ENCODE peak calls at places on chromosomes 16 and 17, in four cellular contexts. I, K, X and Z are unnamed samples.

GRCh38 chr16:80924372-80924978 is 82.2 kb downstream of the CMC2 start:
- DNase-seq in K (peak; percentile 81), I (no peak), X (peak; percentile 11), Z (no peak)

GRCh38 chr16:86531641-86532525 is 21.6 kb downstream of the FOXF1 start:
- DNase-seq in I (no peak), X (no peak), K (no peak), Z (no peak)

GRCh38 chr17:18225562-18226283 is at the start of gene LLGL1:
- DNase-seq in K (peak; percentile 14), X (no peak), I (no peak), Z (no peak)

GRCh38 chr16:53848277-53848942 is 144.5 kb downstream of the FTO start:
- DNase-seq in K (no peak), X (no peak), I (no peak), Z (no peak)

GRCh38 chr16:47787695-47788094 is 326.6 kb downstream of the PHKB start:
- DNase-seq in K (no peak), X (no peak), I (no peak), Z (no peak)

GRCh38 chr16:84329016-84329415 is 34.3 kb downstream of the WFDC1 start:
- DNase-seq in K (no peak), I (no peak), X (no peak), Z (no peak)

GRCh38 chr17:79970576-79971068 is 65.0 kb downstream of the TBC1D16 start:
- DNase-seq in K (peak; percentile 55), I (no peak), X (no peak), Z (peak; percentile 51)

GRCh38 chr17:978110-979093 is 1.2 kb downstream of the NXN start:
- DNase-seq in K (no peak), I (no peak), X (no peak), Z (no peak)

GRCh38 chr17:38761612-38762011 is 9.1 kb downstream of the PSMB3 start:
- DNase-seq in X (no peak), K (peak; percentile 69), I (no peak), Z (no peak)

GRCh38 chr17:49576121-49576905 is 642 bp downstream of the NXPH3 start:
- DNase-seq in X (no peak), I (no peak), K (no peak), Z (no peak)

GRCh38 chr17:64157669-64158180 is 27.8 kb upstream of the ERN1 start:
- DNase-seq in I (no peak), K (no peak), X (no peak), Z (no peak)

GRCh38 chr17:70767102-70767701 is 597.9 kb downstream of the KCNJ2 start:
- DNase-seq in I (no peak), X (no peak), K (no peak), Z (no peak)

GRCh38 chr16:29993191-29993902 is 2.1 kb downstream of the HIRIP3 start:
- DNase-seq in X (no peak), I (no peak), K (no peak), Z (no peak)

GRCh38 chr16:84423416-84423837 is 55.1 kb downstream of the ATP2C2 start:
- DNase-seq in X (no peak), I (no peak), K (no peak), Z (no peak)

GRCh38 chr16:88494335-88495154 is 41.5 kb downstream of the ZFPM1 start:
- DNase-seq in K (no peak), X (no peak), I (no peak), Z (no peak)

GRCh38 chr16:10752843-10753523 is 9.3 kb downstream of the NUBP1 start:
- DNase-seq in I (no peak), K (no peak), X (no peak), Z (no peak)

GRCh38 chr16:77332792-77333191 is 102.0 kb downstream of the ADAMTS18 start:
- DNase-seq in I (no peak), K (no peak), X (no peak), Z (no peak)

GRCh38 chr17:34598161-34598776 is 18.9 kb downstream of the TMEM132E start:
- DNase-seq in K (no peak), I (no peak), X (no peak), Z (peak; percentile 5)

GRCh38 chr17:72378414-72379395 is 257.9 kb downstream of the SOX9 start:
- DNase-seq in I (no peak), K (no peak), X (no peak), Z (no peak)

GRCh38 chr17:63042443-63042842 is 76.4 kb downstream of the TANC2 start:
- DNase-seq in I (no peak), X (no peak), K (no peak), Z (peak; percentile 35)

GRCh38 chr16:2143874-2144485 is 4.4 kb upstream of the RAB26 start:
- DNase-seq in X (no peak), K (no peak), I (no peak), Z (no peak)

GRCh38 chr17:41563607-41564006 is 8.3 kb downstream of the KRT9 start:
- DNase-seq in K (no peak), X (no peak), I (no peak), Z (no peak)

GRCh38 chr16:495127-495748 is 32.3 kb upstream of the CAPN15 start:
- DNase-seq in K (peak; percentile 54), I (no peak), X (no peak), Z (no peak)

GRCh38 chr16:13921328-13921727 is 1.4 kb downstream of the ERCC4 start:
- DNase-seq in I (no peak), K (no peak), X (no peak), Z (no peak)

GRCh38 chr16:69937465-69937951 is 13.6 kb upstream of the CLEC18A start:
- DNase-seq in X (no peak), I (no peak), K (no peak), Z (no peak)

GRCh38 chr17:56596741-56597494 is 3.4 kb downstream of the NOG start:
- DNase-seq in I (no peak), K (peak; percentile 49), X (no peak), Z (no peak)

GRCh38 chr17:4988168-4988567 is 693 bp upstream of the CAMTA2 start:
- DNase-seq in X (no peak), I (no peak), K (peak; percentile 21), Z (no peak)

GRCh38 chr17:43383372-43383771 is 15.4 kb upstream of the ARL4D start:
- DNase-seq in K (no peak), X (no peak), I (no peak), Z (no peak)

GRCh38 chr17:45722161-45722560 is 62.0 kb upstream of the CRHR1 start:
- DNase-seq in X (no peak), I (no peak), K (no peak), Z (no peak)